ENCODE peak calls at places on chromosomes 16 and 17, in six cellular contexts. One of them, this sample, is unnamed.

GRCh38 chr17:1485748-1486376 is 6.6 kb downstream of the MYO1C start:
- DNase-seq in activated B cell treated with CpG ODN at 0.5 μM for 24 hours: peak
- DNase-seq in omental fat pad: peak
- DNase-seq in mammary epithelial cell: peak
- DNase-seq in tibial artery: peak
- DNase-seq in CD8-positive, alpha-beta T cell: no peak
- DNase-seq in this sample: peak

GRCh38 chr17:28725660-28726395 is at the start of gene TLCD1:
- DNase-seq in omental fat pad: no peak
- DNase-seq in CD8-positive, alpha-beta T cell: no peak
- DNase-seq in tibial artery: peak
- DNase-seq in activated B cell treated with CpG ODN at 0.5 μM for 24 hours: peak
- DNase-seq in mammary epithelial cell: peak
- DNase-seq in this sample: no peak

GRCh38 chr17:47948706-47949196 is 7.4 kb downstream of the PNPO start:
- DNase-seq in omental fat pad: no peak
- DNase-seq in mammary epithelial cell: peak
- DNase-seq in CD8-positive, alpha-beta T cell: no peak
- DNase-seq in activated B cell treated with CpG ODN at 0.5 μM for 24 hours: no peak
- DNase-seq in tibial artery: no peak
- DNase-seq in this sample: no peak

GRCh38 chr17:66301418-66301863 is 972 bp upstream of the PRKCA start:
- DNase-seq in activated B cell treated with CpG ODN at 0.5 μM for 24 hours: no peak
- DNase-seq in CD8-positive, alpha-beta T cell: no peak
- DNase-seq in omental fat pad: no peak
- DNase-seq in tibial artery: no peak
- DNase-seq in mammary epithelial cell: no peak
- DNase-seq in this sample: no peak

GRCh38 chr16:84608281-84608680 is 9.6 kb downstream of the COTL1 start:
- DNase-seq in tibial artery: no peak
- DNase-seq in mammary epithelial cell: no peak
- DNase-seq in omental fat pad: no peak
- DNase-seq in activated B cell treated with CpG ODN at 0.5 μM for 24 hours: no peak
- DNase-seq in CD8-positive, alpha-beta T cell: no peak
- DNase-seq in this sample: no peak

GRCh38 chr17:19645608-19646250 is 2.8 kb upstream of the ALDH3A2 start:
- DNase-seq in tibial artery: peak
- DNase-seq in CD8-positive, alpha-beta T cell: peak
- DNase-seq in activated B cell treated with CpG ODN at 0.5 μM for 24 hours: no peak
- DNase-seq in omental fat pad: no peak
- DNase-seq in mammary epithelial cell: no peak
- DNase-seq in this sample: no peak

GRCh38 chr17:68199837-68200688 is 47.8 kb upstream of the AMZ2 start:
- DNase-seq in omental fat pad: no peak
- DNase-seq in mammary epithelial cell: no peak
- DNase-seq in activated B cell treated with CpG ODN at 0.5 μM for 24 hours: no peak
- DNase-seq in tibial artery: no peak
- DNase-seq in CD8-positive, alpha-beta T cell: no peak
- DNase-seq in this sample: no peak

GRCh38 chr16:8768701-8769100 is 28.7 kb downstream of the TMEM186 start:
- DNase-seq in CD8-positive, alpha-beta T cell: no peak
- DNase-seq in activated B cell treated with CpG ODN at 0.5 μM for 24 hours: no peak
- DNase-seq in omental fat pad: no peak
- DNase-seq in mammary epithelial cell: no peak
- DNase-seq in tibial artery: no peak
- DNase-seq in this sample: no peak

GRCh38 chr16:88569985-88570690 is at the start of gene ZC3H18:
- DNase-seq in mammary epithelial cell: peak
- DNase-seq in CD8-positive, alpha-beta T cell: peak
- DNase-seq in activated B cell treated with CpG ODN at 0.5 μM for 24 hours: peak
- DNase-seq in omental fat pad: peak
- DNase-seq in tibial artery: peak
- DNase-seq in this sample: peak

GRCh38 chr17:37698132-37698615 is 46.7 kb downstream of the HNF1B start:
- DNase-seq in tibial artery: no peak
- DNase-seq in CD8-positive, alpha-beta T cell: no peak
- DNase-seq in mammary epithelial cell: peak
- DNase-seq in omental fat pad: no peak
- DNase-seq in activated B cell treated with CpG ODN at 0.5 μM for 24 hours: no peak
- DNase-seq in this sample: no peak

GRCh38 chr16:50311891-50312501 is 45.6 kb downstream of the ADCY7 start:
- DNase-seq in mammary epithelial cell: no peak
- DNase-seq in tibial artery: no peak
- DNase-seq in omental fat pad: no peak
- DNase-seq in activated B cell treated with CpG ODN at 0.5 μM for 24 hours: no peak
- DNase-seq in CD8-positive, alpha-beta T cell: no peak
- DNase-seq in this sample: no peak

GRCh38 chr16:2039286-2040030 is 8.2 kb downstream of the NTHL1 start:
- DNase-seq in omental fat pad: no peak
- DNase-seq in mammary epithelial cell: no peak
- DNase-seq in activated B cell treated with CpG ODN at 0.5 μM for 24 hours: no peak
- DNase-seq in CD8-positive, alpha-beta T cell: no peak
- DNase-seq in tibial artery: peak
- DNase-seq in this sample: no peak

GRCh38 chr16:78288915-78289314 is 189.5 kb downstream of the WWOX start:
- DNase-seq in CD8-positive, alpha-beta T cell: no peak
- DNase-seq in omental fat pad: no peak
- DNase-seq in tibial artery: no peak
- DNase-seq in mammary epithelial cell: no peak
- DNase-seq in activated B cell treated with CpG ODN at 0.5 μM for 24 hours: no peak
- DNase-seq in this sample: no peak

GRCh38 chr17:44278006-44278405 is 10.1 kb upstream of the SLC4A1 start:
- DNase-seq in mammary epithelial cell: no peak
- DNase-seq in tibial artery: no peak
- DNase-seq in omental fat pad: no peak
- DNase-seq in CD8-positive, alpha-beta T cell: no peak
- DNase-seq in activated B cell treated with CpG ODN at 0.5 μM for 24 hours: no peak
- DNase-seq in this sample: no peak

GRCh38 chr16:79261944-79262552 is 338.5 kb downstream of the MAF start:
- DNase-seq in tibial artery: no peak
- DNase-seq in CD8-positive, alpha-beta T cell: no peak
- DNase-seq in omental fat pad: no peak
- DNase-seq in mammary epithelial cell: no peak
- DNase-seq in activated B cell treated with CpG ODN at 0.5 μM for 24 hours: no peak
- DNase-seq in this sample: no peak

GRCh38 chr17:2094891-2095535 is 40.1 kb downstream of the HIC1 start:
- DNase-seq in tibial artery: peak
- DNase-seq in CD8-positive, alpha-beta T cell: no peak
- DNase-seq in omental fat pad: no peak
- DNase-seq in activated B cell treated with CpG ODN at 0.5 μM for 24 hours: no peak
- DNase-seq in mammary epithelial cell: no peak
- DNase-seq in this sample: no peak

GRCh38 chr17:8079291-8080207 is 8.0 kb downstream of the ALOX12B start:
- DNase-seq in tibial artery: peak
- DNase-seq in CD8-positive, alpha-beta T cell: peak
- DNase-seq in mammary epithelial cell: peak
- DNase-seq in activated B cell treated with CpG ODN at 0.5 μM for 24 hours: peak
- DNase-seq in omental fat pad: peak
- DNase-seq in this sample: peak

GRCh38 chr16:2692948-2693651 is 10.8 kb downstream of the KCTD5 start:
- DNase-seq in CD8-positive, alpha-beta T cell: no peak
- DNase-seq in tibial artery: no peak
- DNase-seq in mammary epithelial cell: no peak
- DNase-seq in activated B cell treated with CpG ODN at 0.5 μM for 24 hours: no peak
- DNase-seq in omental fat pad: no peak
- DNase-seq in this sample: no peak

GRCh38 chr17:9026741-9027140 is 5.4 kb downstream of the NTN1 start:
- DNase-seq in activated B cell treated with CpG ODN at 0.5 μM for 24 hours: no peak
- DNase-seq in CD8-positive, alpha-beta T cell: no peak
- DNase-seq in mammary epithelial cell: no peak
- DNase-seq in omental fat pad: no peak
- DNase-seq in tibial artery: no peak
- DNase-seq in this sample: no peak

GRCh38 chr16:48538746-48539484 is 71.1 kb downstream of the N4BP1 start:
- DNase-seq in omental fat pad: no peak
- DNase-seq in mammary epithelial cell: no peak
- DNase-seq in CD8-positive, alpha-beta T cell: no peak
- DNase-seq in activated B cell treated with CpG ODN at 0.5 μM for 24 hours: no peak
- DNase-seq in tibial artery: no peak
- DNase-seq in this sample: no peak

GRCh38 chr17:55661359-55661758 is 61.3 kb downstream of the TMEM100 start:
- DNase-seq in activated B cell treated with CpG ODN at 0.5 μM for 24 hours: no peak
- DNase-seq in mammary epithelial cell: no peak
- DNase-seq in CD8-positive, alpha-beta T cell: no peak
- DNase-seq in tibial artery: no peak
- DNase-seq in omental fat pad: no peak
- DNase-seq in this sample: no peak

GRCh38 chr17:67477687-67478086 is 100.6 kb downstream of the PITPNC1 start:
- DNase-seq in CD8-positive, alpha-beta T cell: no peak
- DNase-seq in omental fat pad: no peak
- DNase-seq in mammary epithelial cell: peak
- DNase-seq in activated B cell treated with CpG ODN at 0.5 μM for 24 hours: no peak
- DNase-seq in tibial artery: no peak
- DNase-seq in this sample: no peak

GRCh38 chr16:85451646-85452363 is 161.3 kb upstream of the GSE1 start:
- DNase-seq in mammary epithelial cell: no peak
- DNase-seq in tibial artery: no peak
- DNase-seq in omental fat pad: no peak
- DNase-seq in activated B cell treated with CpG ODN at 0.5 μM for 24 hours: no peak
- DNase-seq in CD8-positive, alpha-beta T cell: no peak
- DNase-seq in this sample: no peak

GRCh38 chr16:89360760-89361435 is 129.5 kb downstream of the ANKRD11 start:
- DNase-seq in CD8-positive, alpha-beta T cell: peak
- DNase-seq in activated B cell treated with CpG ODN at 0.5 μM for 24 hours: peak
- DNase-seq in omental fat pad: no peak
- DNase-seq in mammary epithelial cell: no peak
- DNase-seq in tibial artery: no peak
- DNase-seq in this sample: no peak

GRCh38 chr17:9465216-9465921 is 110.3 kb downstream of the STX8 start:
- DNase-seq in activated B cell treated with CpG ODN at 0.5 μM for 24 hours: no peak
- DNase-seq in mammary epithelial cell: no peak
- DNase-seq in omental fat pad: no peak
- DNase-seq in tibial artery: peak
- DNase-seq in CD8-positive, alpha-beta T cell: no peak
- DNase-seq in this sample: no peak

GRCh38 chr16:87074635-87075318 is 242.4 kb downstream of the C16orf95 start:
- DNase-seq in mammary epithelial cell: no peak
- DNase-seq in activated B cell treated with CpG ODN at 0.5 μM for 24 hours: no peak
- DNase-seq in CD8-positive, alpha-beta T cell: no peak
- DNase-seq in omental fat pad: no peak
- DNase-seq in tibial artery: no peak
- DNase-seq in this sample: no peak

GRCh38 chr17:42113293-42114069 is 967 bp upstream of the DHX58 start:
- DNase-seq in mammary epithelial cell: no peak
- DNase-seq in omental fat pad: no peak
- DNase-seq in CD8-positive, alpha-beta T cell: no peak
- DNase-seq in activated B cell treated with CpG ODN at 0.5 μM for 24 hours: no peak
- DNase-seq in tibial artery: no peak
- DNase-seq in this sample: no peak
- TF ChIP-seq CTCF in mammary epithelial cell: no peak
- TF ChIP-seq CTCF in omental fat pad: no peak
- TF ChIP-seq CTCF in CD8-positive, alpha-beta T cell: no peak
- TF ChIP-seq CTCF in activated B cell treated with CpG ODN at 0.5 μM for 24 hours: no peak
- TF ChIP-seq CTCF in tibial artery: no peak
- TF ChIP-seq CTCF in this sample: no peak

DNA sequence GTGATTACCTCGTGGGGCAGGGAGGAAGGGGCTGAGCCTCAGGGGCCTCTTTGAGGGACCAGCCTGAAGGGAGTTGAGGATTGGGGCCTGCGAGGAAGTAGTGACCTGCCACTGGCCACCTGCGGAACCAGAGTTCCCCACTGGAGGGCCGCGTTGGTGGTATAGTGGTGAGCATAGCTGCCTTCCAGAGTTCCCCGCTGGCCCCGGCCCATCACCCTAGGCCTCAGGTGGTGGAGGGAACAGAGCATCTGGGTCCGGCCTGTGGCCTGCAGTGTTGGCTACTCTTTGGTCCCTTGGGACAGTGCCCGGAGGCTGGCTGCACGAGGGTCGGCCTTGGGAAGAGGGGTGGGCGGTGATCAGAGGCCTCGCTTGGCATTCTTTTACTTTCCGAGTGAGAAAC is 20.5 kb downstream of the MGAT5B start:
- DNase-seq in tibial artery: no peak
- DNase-seq in omental fat pad: no peak
- DNase-seq in mammary epithelial cell: no peak
- DNase-seq in CD8-positive, alpha-beta T cell: no peak
- DNase-seq in activated B cell treated with CpG ODN at 0.5 μM for 24 hours: no peak
- DNase-seq in this sample: no peak
- TF ChIP-seq CTCF in tibial artery: no peak
- TF ChIP-seq CTCF in omental fat pad: no peak
- TF ChIP-seq CTCF in mammary epithelial cell: no peak
- TF ChIP-seq CTCF in CD8-positive, alpha-beta T cell: no peak
- TF ChIP-seq CTCF in activated B cell treated with CpG ODN at 0.5 μM for 24 hours: no peak
- TF ChIP-seq CTCF in this sample: no peak

DNA sequence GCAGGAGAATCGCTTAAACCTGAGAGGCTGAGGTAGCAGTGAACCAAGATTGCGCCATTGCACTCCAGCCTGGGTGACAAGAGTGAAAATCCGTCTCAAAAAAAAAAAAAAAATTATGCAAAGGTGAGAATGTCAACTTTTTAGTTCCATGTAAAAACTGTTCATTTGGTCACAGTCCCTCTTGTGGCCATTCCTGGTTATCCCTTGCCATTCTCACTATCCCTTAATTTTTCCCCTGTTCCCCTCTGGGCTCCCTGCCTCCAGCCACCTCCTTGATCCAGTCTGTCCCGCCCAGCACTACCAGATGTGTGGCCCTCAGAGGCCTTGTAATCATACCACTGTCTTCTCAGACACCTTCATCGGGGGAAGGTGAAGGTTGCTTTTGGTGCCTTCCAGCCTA is 23.4 kb downstream of the DCAF7 start:
- DNase-seq in CD8-positive, alpha-beta T cell: no peak
- DNase-seq in tibial artery: no peak
- DNase-seq in mammary epithelial cell: no peak
- DNase-seq in activated B cell treated with CpG ODN at 0.5 μM for 24 hours: no peak
- DNase-seq in omental fat pad: no peak
- DNase-seq in this sample: no peak
- TF ChIP-seq CTCF in CD8-positive, alpha-beta T cell: no peak
- TF ChIP-seq CTCF in tibial artery: no peak
- TF ChIP-seq CTCF in mammary epithelial cell: peak
- TF ChIP-seq CTCF in activated B cell treated with CpG ODN at 0.5 μM for 24 hours: no peak
- TF ChIP-seq CTCF in omental fat pad: no peak
- TF ChIP-seq CTCF in this sample: no peak

DNA sequence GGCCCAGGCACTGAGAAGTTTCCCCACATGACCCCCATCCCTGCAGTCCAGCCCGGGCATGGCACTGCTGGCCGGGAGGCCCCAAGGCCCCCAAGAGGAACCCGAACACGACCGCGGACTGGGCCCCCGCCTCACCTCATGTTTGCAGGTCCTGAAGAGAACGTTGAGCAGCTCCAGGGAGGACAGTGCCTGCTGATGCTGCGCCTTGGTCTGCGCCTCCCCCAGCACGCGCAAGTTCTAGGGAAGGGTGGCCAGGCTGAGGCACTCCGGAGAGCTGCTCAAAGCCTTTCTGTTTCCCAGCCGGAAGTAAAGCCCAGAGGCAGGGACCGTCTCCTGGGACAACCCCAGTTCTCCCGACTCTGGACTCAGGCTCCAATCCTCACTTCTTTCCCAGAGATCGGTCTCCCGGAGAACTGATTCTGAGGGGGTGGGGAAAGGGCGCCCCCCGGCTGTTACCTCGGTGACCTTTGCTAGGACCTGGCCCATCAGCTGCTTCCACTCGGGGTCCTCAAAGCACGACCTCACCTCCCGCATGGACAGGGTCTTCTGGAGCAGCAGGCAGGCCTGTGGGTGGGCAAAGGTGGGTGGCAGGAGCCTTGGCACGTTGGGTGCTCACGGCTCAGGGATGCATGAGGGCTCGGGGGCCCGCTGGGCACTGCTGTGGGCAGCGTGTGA is 13.7 kb downstream of the MYBBP1A start:
- DNase-seq in omental fat pad: no peak
- DNase-seq in tibial artery: no peak
- DNase-seq in mammary epithelial cell: no peak
- DNase-seq in activated B cell treated with CpG ODN at 0.5 μM for 24 hours: no peak
- DNase-seq in CD8-positive, alpha-beta T cell: no peak
- DNase-seq in this sample: no peak
- TF ChIP-seq CTCF in omental fat pad: no peak
- TF ChIP-seq CTCF in tibial artery: no peak
- TF ChIP-seq CTCF in mammary epithelial cell: no peak
- TF ChIP-seq CTCF in activated B cell treated with CpG ODN at 0.5 μM for 24 hours: no peak
- TF ChIP-seq CTCF in CD8-positive, alpha-beta T cell: no peak
- TF ChIP-seq CTCF in this sample: no peak

GRCh38 chr16:74226361-74226979 is 70.1 kb upstream of the PSMD7 start:
- DNase-seq in tibial artery: no peak
- DNase-seq in CD8-positive, alpha-beta T cell: no peak
- DNase-seq in omental fat pad: no peak
- DNase-seq in activated B cell treated with CpG ODN at 0.5 μM for 24 hours: no peak
- DNase-seq in mammary epithelial cell: no peak
- DNase-seq in this sample: no peak
- TF ChIP-seq CTCF in tibial artery: peak
- TF ChIP-seq CTCF in CD8-positive, alpha-beta T cell: no peak
- TF ChIP-seq CTCF in omental fat pad: no peak
- TF ChIP-seq CTCF in activated B cell treated with CpG ODN at 0.5 μM for 24 hours: no peak
- TF ChIP-seq CTCF in mammary epithelial cell: peak
- TF ChIP-seq CTCF in this sample: peak

This sample was measured in mesothelial cell of epicardium.